ENCODE peak calls at places on chromosomes 6 and 20, in seven cellular contexts. F is astrocyte, O is HCT116, J is endothelial cell of umbilical vein, H is GM23248, Y is keratinocyte, M is neural progenitor cell. B is an unnamed sample.

GRCh38 chr6:133893324-133893692 is 4.4 kb downstream of the TCF21 start:
- DNase-seq in F (no peak), J (no peak), M (no peak), O (no peak), Y (no peak), H (no peak), B (no peak)

GRCh38 chr6:44342489-44342888 is at the start of gene SPATS1:
- DNase-seq in H (peak; percentile 46), M (peak; percentile 48), F (no peak), J (no peak), O (no peak), Y (no peak), B (no peak)

GRCh38 chr6:130159876-130160415 is 62.8 kb downstream of the SAMD3 start:
- DNase-seq in J (no peak), H (no peak), Y (no peak), F (peak; percentile 65), M (no peak), O (no peak), B (no peak)

GRCh38 chr20:52209154-52209571 is 17.6 kb upstream of the ZFP64 start:
- DNase-seq in Y (no peak), O (no peak), J (no peak), M (no peak), H (no peak), F (no peak), B (no peak)

GRCh38 chr6:41940759-41941279 is 789 bp downstream of the CCND3 start:
- DNase-seq in H (peak; percentile 74), Y (no peak), O (no peak), F (no peak), J (peak; percentile 30), M (peak; percentile 65), B (peak; percentile 43)

GRCh38 chr6:141624301-141624700 is 508.4 kb upstream of the GJE1 start:
- DNase-seq in H (no peak), O (no peak), M (no peak), J (no peak), F (no peak), Y (no peak), B (no peak)

GRCh38 chr6:46419576-46420002 is 71.7 kb downstream of the RCAN2 start:
- DNase-seq in F (peak; percentile 23), O (peak; percentile 60), M (peak; percentile 69), H (peak; percentile 86), Y (peak; percentile 15), J (peak; percentile 63), B (peak; percentile 48)

GRCh38 chr6:43992126-43992663 is 135.1 kb downstream of the MRPL14 start:
- DNase-seq in H (no peak), J (no peak), Y (no peak), M (no peak), O (no peak), F (no peak), B (no peak)

GRCh38 chr6:50818673-50819072 is at the start of gene TFAP2B:
- DNase-seq in Y (no peak), M (no peak), J (no peak), F (no peak), H (no peak), O (no peak), B (no peak)

GRCh38 chr6:12545837-12546658 is 170.5 kb upstream of the PHACTR1 start:
- DNase-seq in J (peak; percentile 87), F (peak; percentile 92), O (peak; percentile 6), H (peak; percentile 76), Y (peak; percentile 5), M (no peak), B (peak; percentile 76)

GRCh38 chr20:38892091-38892981 is 33.9 kb upstream of the FAM83D start:
- DNase-seq in M (no peak), J (no peak), H (no peak), Y (no peak), F (no peak), O (no peak), B (no peak)

GRCh38 chr6:12138377-12138776 is 126.3 kb downstream of the HIVEP1 start:
- DNase-seq in H (no peak), Y (no peak), O (no peak), F (no peak), M (no peak), J (no peak), B (no peak)

GRCh38 chr20:25205277-25206062 is 10.0 kb downstream of the ENTPD6 start:
- DNase-seq in M (no peak), H (no peak), F (no peak), Y (no peak), O (no peak), J (no peak), B (peak; percentile 36)
- H3K4me1 ChIP-seq in M (peaks cover 14% of the 10 kb centered on the region), H (peaks cover under 1% of the 10 kb centered on the region), F (no peaks in the 10 kb centered on the region), Y (peaks cover 15% of the 10 kb centered on the region), O (peaks cover 3% of the 10 kb centered on the region), J (no peaks in the 10 kb centered on the region), B (peaks cover 28% of the 10 kb centered on the region)

GRCh38 chr6:98824907-98825601 is 9.3 kb upstream of the POU3F2 start:
- DNase-seq in J (no peak), O (no peak), Y (no peak), F (no peak), M (peak; percentile 62), H (no peak), B (no peak)
- TF ChIP-seq EZH2 in J (peak; percentile 71), O (no peak), Y (peak; percentile 97), F (peak; percentile 67), M (peak; percentile 74), H (peak; percentile 4), B (peak; percentile 95)

GRCh38 chr6:35299674-35300073 is 2.1 kb downstream of the DEF6 start:
- DNase-seq in Y (no peak), H (no peak), F (no peak), J (no peak), O (no peak), M (no peak), B (no peak)
- H3K4me1 ChIP-seq in Y (peaks cover 51% of the 10 kb centered on the region), H (no peaks in the 10 kb centered on the region), F (peaks cover 12% of the 10 kb centered on the region), J (peaks cover 17% of the 10 kb centered on the region), O (peaks cover 23% of the 10 kb centered on the region), M (no peaks in the 10 kb centered on the region), B (peaks cover 43% of the 10 kb centered on the region)

GRCh38 chr20:58649288-58650180 is 1.5 kb upstream of the STX16 start:
- DNase-seq in M (peak; percentile 51), F (no peak), J (no peak), Y (no peak), H (no peak), O (no peak), B (no peak)
- TF ChIP-seq EZH2 in M (peak; percentile 4), F (no peak), J (no peak), Y (no peak), H (no peak), O (no peak), B (no peak)

DNA sequence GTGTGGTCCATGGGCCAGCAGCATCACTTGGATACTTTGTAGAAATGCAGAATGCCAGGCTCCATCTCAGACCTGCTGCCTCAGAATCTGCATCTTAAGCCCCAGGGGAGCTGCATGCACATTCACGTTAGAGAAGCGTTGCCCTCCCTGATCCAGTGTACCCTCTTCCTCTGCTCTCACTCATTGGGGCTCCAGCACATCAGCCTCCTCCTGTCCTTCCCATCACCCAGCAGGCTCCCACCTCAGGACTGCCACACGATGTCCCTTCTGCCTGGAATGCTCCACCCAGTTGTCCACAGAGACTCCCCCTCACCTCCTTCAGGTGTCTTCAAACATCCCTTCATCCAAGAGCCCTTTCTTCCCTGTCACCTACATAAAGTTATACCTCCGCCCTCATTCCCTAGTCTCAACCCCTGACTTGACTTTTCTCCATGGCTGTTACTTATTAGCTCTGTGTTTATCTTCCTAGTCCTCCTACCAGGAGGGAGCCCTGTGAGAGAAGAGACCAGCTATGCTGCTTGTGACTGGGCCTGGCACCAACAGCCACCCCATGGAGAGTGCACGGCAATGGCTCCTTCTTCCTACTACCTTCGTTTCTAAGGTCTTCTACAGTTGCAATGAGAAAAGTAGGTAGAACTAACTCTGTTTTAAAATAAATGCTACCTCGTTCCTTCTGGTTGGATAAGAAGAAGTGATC is 3.3 kb upstream of the ACSS1 start:
- DNase-seq in O (no peak), Y (no peak), H (no peak), F (no peak), M (no peak), J (no peak), B (no peak)
- H3K4me1 ChIP-seq in O (no peaks in the 10 kb centered on the region), Y (peaks cover 12% of the 10 kb centered on the region), H (peaks cover 11% of the 10 kb centered on the region), F (peaks cover 13% of the 10 kb centered on the region), M (peaks cover 10% of the 10 kb centered on the region), J (peaks cover 7% of the 10 kb centered on the region), B (peaks cover 17% of the 10 kb centered on the region)

GRCh38 chr6:105972440-105972839 is 113.7 kb upstream of the PRDM1 start:
- DNase-seq in J (no peak), O (no peak), H (no peak), M (no peak), F (no peak), Y (no peak), B (no peak)

GRCh38 chr6:105978113-105978512 is 108.0 kb upstream of the PRDM1 start:
- DNase-seq in M (no peak), Y (no peak), O (no peak), F (no peak), J (no peak), H (no peak), B (no peak)

DNA sequence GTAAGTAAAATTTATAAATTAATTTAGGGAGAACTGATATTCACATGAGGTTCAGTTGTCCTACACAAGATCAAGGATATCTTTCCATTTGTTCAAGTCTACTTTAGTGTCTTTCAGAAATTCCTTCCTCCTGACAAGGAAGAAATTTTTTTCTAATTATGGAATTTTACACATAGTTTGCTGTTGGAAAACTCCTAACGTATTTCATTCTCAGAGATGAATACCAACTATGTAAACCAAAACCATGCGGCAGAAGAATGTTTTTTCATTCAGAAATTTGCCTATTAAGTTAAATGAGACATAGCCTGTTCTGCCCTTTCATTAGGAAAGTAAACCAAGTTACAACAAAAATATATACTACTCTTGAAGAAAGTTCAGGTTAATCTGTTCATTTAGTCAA is 111.2 kb upstream of the PRDM1 start:
- DNase-seq in M (no peak), J (no peak), H (no peak), Y (no peak), O (no peak), F (no peak), B (no peak)
- TF ChIP-seq EZH2 in M (no peak), J (no peak), H (no peak), Y (no peak), O (no peak), F (no peak), B (no peak)

DNA sequence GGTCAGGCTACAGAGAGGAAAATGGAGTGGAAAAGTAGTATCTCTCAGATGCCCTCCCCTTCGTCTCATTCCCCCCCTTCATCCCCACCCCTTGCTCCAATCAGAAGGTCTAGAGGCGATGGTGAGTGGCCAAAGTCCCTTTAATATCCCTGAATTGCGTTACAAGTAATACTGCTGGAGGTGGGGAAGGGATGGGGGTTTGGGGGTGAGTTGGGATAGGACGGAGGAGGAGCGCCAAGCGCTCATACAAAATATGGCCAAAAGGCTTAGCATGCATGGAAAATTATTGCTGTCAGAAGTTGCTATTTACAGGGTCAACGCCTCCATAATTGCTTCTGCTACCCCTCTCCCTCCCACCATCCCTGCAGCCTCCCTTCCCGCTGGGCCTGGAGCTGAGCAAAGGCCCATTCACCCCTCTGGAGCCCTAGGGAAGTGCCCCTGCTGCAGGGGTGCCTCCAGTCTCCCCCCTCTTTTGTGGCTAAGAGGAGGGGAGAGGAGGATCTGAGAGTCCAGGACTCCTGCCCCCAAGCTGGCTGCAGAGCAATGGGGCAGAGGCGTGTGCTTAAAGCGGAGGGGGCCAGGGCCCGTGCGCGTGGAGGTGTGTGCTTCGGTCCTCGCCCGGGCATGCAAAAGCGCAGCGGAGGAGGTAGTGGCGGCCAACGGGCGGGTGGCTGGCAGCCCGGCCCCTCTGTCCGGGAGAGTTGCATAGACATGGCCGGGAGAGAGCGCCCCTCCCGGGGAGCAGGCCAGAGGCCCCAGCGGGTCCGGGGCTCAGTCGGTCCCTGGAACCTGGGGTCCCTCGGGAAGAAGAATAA is 8.7 kb upstream of the SRXN1 start:
- DNase-seq in F (no peak), J (no peak), Y (no peak), O (no peak), M (peak; percentile 49), H (peak; percentile 27), B (peak; percentile 30)
- H3K4me1 ChIP-seq in F (no peaks in the 10 kb centered on the region), J (no peaks in the 10 kb centered on the region), Y (peaks cover 21% of the 10 kb centered on the region), O (no peaks in the 10 kb centered on the region), M (peaks cover 28% of the 10 kb centered on the region), H (peaks cover 24% of the 10 kb centered on the region), B (peaks cover 26% of the 10 kb centered on the region)